ENCODE peak calls at places on chromosomes 13 and 19, in eight cellular contexts. Y is stimulated activated CD8-positive, alpha-beta memory T cell treated with anti-CD3 and anti-CD28 coated beads, Interleukin-7, amount 100 ng/mL, for 1 hour; H is GDM1; T is NCI-H526; M is AG09309; C is ovary; V is fibroblast of pulmonary artery; E is brain microvascular endothelial cell. G is an unnamed sample.

GRCh38 chr13:109684084-109684835 is 102.1 kb downstream of the IRS2 start:
- DNase-seq in Y (no peak), H (no peak), T (no peak), M (no peak), C (no peak), V (no peak), E (no peak), G (no peak)

GRCh38 chr13:78680064-78680463 is 21.1 kb upstream of the OBI1 start:
- DNase-seq in Y (no peak), H (no peak), T (peak; percentile 95), M (no peak), C (no peak), V (no peak), E (no peak), G (no peak)

GRCh38 chr13:31699650-31700049 is 39.7 kb upstream of the RXFP2 start:
- DNase-seq in Y (no peak), H (no peak), T (peak; percentile 18), M (no peak), C (no peak), V (peak; percentile 39), E (no peak), G (no peak)

GRCh38 chr13:110850840-110851239 is 64.0 kb downstream of the ANKRD10 start:
- DNase-seq in Y (no peak), H (no peak), T (no peak), M (no peak), C (no peak), V (no peak), E (no peak), G (no peak)

GRCh38 chr19:8150178-8150865 is 930 bp upstream of the FBN3 start:
- DNase-seq in Y (no peak), H (no peak), T (no peak), M (no peak), C (no peak), V (no peak), E (no peak), G (no peak)

GRCh38 chr13:27262546-27262945 is 8.1 kb upstream of the RASL11A start:
- DNase-seq in Y (no peak), H (no peak), T (no peak), M (no peak), C (no peak), V (no peak), E (no peak), G (no peak)

GRCh38 chr19:7533281-7533819 is 2.2 kb upstream of the PNPLA6 start:
- DNase-seq in Y (no peak), H (no peak), T (no peak), M (no peak), C (peak; percentile 85), V (peak; percentile 68), E (no peak), G (no peak)

GRCh38 chr13:98879127-98879520 is 98.7 kb downstream of the DOCK9 start:
- DNase-seq in Y (no peak), H (no peak), T (no peak), M (no peak), C (no peak), V (no peak), E (no peak), G (no peak)

GRCh38 chr13:78030351-78030750 is 111.7 kb upstream of the EDNRB start:
- DNase-seq in Y (no peak), H (no peak), T (no peak), M (no peak), C (no peak), V (no peak), E (no peak), G (no peak)

GRCh38 chr19:7987084-7987768 is 18.2 kb downstream of the ELAVL1 start:
- DNase-seq in Y (no peak), H (no peak), T (no peak), M (no peak), C (no peak), V (no peak), E (no peak), G (no peak)

GRCh38 chr19:51325161-51325979 is 13.9 kb downstream of the IGLON5 start:
- DNase-seq in Y (no peak), H (no peak), T (no peak), M (no peak), C (no peak), V (no peak), E (no peak), G (peak; percentile 25)

GRCh38 chr19:677601-678380 is 1.6 kb downstream of the FSTL3 start:
- DNase-seq in Y (no peak), H (no peak), T (no peak), M (no peak), C (peak; percentile 63), V (no peak), E (peak; percentile 31), G (no peak)

GRCh38 chr13:31794452-31794851 is 55.1 kb downstream of the RXFP2 start:
- DNase-seq in Y (no peak), H (no peak), T (no peak), M (no peak), C (no peak), V (peak; percentile 27), E (no peak), G (no peak)

GRCh38 chr19:17429661-17430101 is 9.8 kb downstream of the MVB12A start:
- DNase-seq in Y (no peak), H (no peak), T (no peak), M (no peak), C (peak; percentile 81), V (no peak), E (no peak), G (no peak)

GRCh38 chr19:38223119-38223523 is 901 bp downstream of the DPF1 start:
- DNase-seq in Y (no peak), H (no peak), T (no peak), M (no peak), C (no peak), V (no peak), E (no peak), G (no peak)

GRCh38 chr13:26909515-26909914 is 148.9 kb upstream of the GPR12 start:
- DNase-seq in Y (no peak), H (no peak), T (no peak), M (no peak), C (no peak), V (no peak), E (no peak), G (no peak)

GRCh38 chr19:1592023-1592754 is 476 bp downstream of the MBD3 start:
- DNase-seq in Y (peak; percentile 60), H (peak; percentile 87), T (peak; percentile 88), M (peak; percentile 34), C (peak; percentile 92), V (peak; percentile 92), E (peak; percentile 68), G (peak; percentile 97)

GRCh38 chr13:28412981-28413380 is 81.9 kb downstream of the FLT1 start:
- DNase-seq in Y (no peak), H (no peak), T (no peak), M (no peak), C (no peak), V (peak; percentile 19), E (no peak), G (no peak)

GRCh38 chr13:113110852-113111315 is 5.3 kb downstream of the F7 start:
- DNase-seq in Y (no peak), H (no peak), T (no peak), M (no peak), C (no peak), V (no peak), E (no peak), G (no peak)

GRCh38 chr13:36069881-36070366 is 61.3 kb downstream of the DCLK1 start:
- DNase-seq in Y (no peak), H (no peak), T (no peak), M (peak; percentile 34), C (no peak), V (peak; percentile 9), E (no peak), G (no peak)

GRCh38 chr13:50531917-50532899 is 311.3 kb downstream of the DLEU7 start:
- DNase-seq in Y (no peak), H (no peak), T (peak; percentile 52), M (no peak), C (no peak), V (peak; percentile 71), E (peak; percentile 29), G (no peak)

GRCh38 chr19:16324384-16325160 is at the start of gene KLF2:
- DNase-seq in Y (peak; percentile 96), H (peak; percentile 70), T (peak; percentile 54), M (peak; percentile 67), C (peak; percentile 98), V (peak; percentile 96), E (peak; percentile 90), G (peak; percentile 92)

GRCh38 chr19:34513767-34514166 is 32.2 kb downstream of the WTIP start:
- DNase-seq in Y (no peak), H (no peak), T (no peak), M (no peak), C (no peak), V (no peak), E (no peak), G (no peak)

GRCh38 chr13:27969073-27969865 is at the start of gene CDX2:
- DNase-seq in Y (no peak), H (no peak), T (peak; percentile 91), M (no peak), C (no peak), V (no peak), E (no peak), G (no peak)

GRCh38 chr13:49240017-49240416 is 7.7 kb upstream of the CDADC1 start:
- DNase-seq in Y (no peak), H (peak; percentile 40), T (peak; percentile 51), M (no peak), C (no peak), V (peak; percentile 51), E (peak; percentile 33), G (peak; percentile 57)

GRCh38 chr19:12194827-12195500 is 32.1 kb downstream of the ZNF136 start:
- DNase-seq in Y (peak; percentile 41), H (no peak), T (no peak), M (no peak), C (peak; percentile 94), V (peak; percentile 57), E (peak; percentile 31), G (no peak)

G was measured in D341Med.